ENCODE peak calls at places on chromosomes 12 and 14, in eight cellular contexts. W is H1, Z is K562, V is endothelial cell of umbilical vein, P is SK-N-SH, J is HCT116, N is GM12878, K is HepG2. L is an unnamed sample.
A peak's percentile ranks its signal among the peaks of the same experiment; 100 is the strongest.

GRCh38 chr12:6199531-6200265 is 502 bp upstream of the CD9 start:
- DNase-seq in K (no peak), Z (no peak), W (no peak), V (peak; percentile 70), J (no peak), N (no peak), P (no peak), L (peak; percentile 85)

GRCh38 chr14:83779266-83779665 is 1750.7 kb upstream of the FLRT2 start:
- DNase-seq in P (no peak), Z (no peak), K (no peak), J (no peak), V (peak; percentile 38), N (no peak), W (no peak), L (no peak)

GRCh38 chr12:128823216-128823915 is 392 bp downstream of the SLC15A4 start:
- DNase-seq in Z (peak; percentile 74), P (no peak), V (no peak), W (no peak), K (peak; percentile 12), N (no peak), J (no peak), L (peak; percentile 39)

GRCh38 chr12:613996-614726 is 49.1 kb downstream of the NINJ2 start:
- DNase-seq in P (peak; percentile 73), N (no peak), J (no peak), K (peak; percentile 31), W (no peak), Z (no peak), V (peak; percentile 45), L (peak; percentile 49)

GRCh38 chr12:64218597-64218996 is 3.5 kb downstream of the KICS2 start:
- DNase-seq in J (no peak), N (peak; percentile 9), K (no peak), Z (peak; percentile 13), W (no peak), P (no peak), V (no peak), L (no peak)

GRCh38 chr12:99302874-99303273 is 344.7 kb upstream of the GARIN6 start:
- DNase-seq in W (no peak), N (no peak), K (no peak), Z (no peak), V (no peak), J (no peak), P (no peak), L (no peak)

GRCh38 chr12:2076728-2077127 is 23.9 kb downstream of the CACNA1C start:
- DNase-seq in W (no peak), K (no peak), V (no peak), N (no peak), P (no peak), Z (no peak), J (no peak), L (no peak)

GRCh38 chr12:58668233-58668632 is 252.1 kb downstream of the LRIG3 start:
- DNase-seq in P (no peak), K (no peak), Z (no peak), W (no peak), V (no peak), J (no peak), N (no peak), L (no peak)

GRCh38 chr12:16003460-16003859 is 92.3 kb downstream of the DERA start:
- DNase-seq in N (no peak), J (no peak), K (no peak), V (no peak), Z (no peak), W (no peak), P (no peak), L (no peak)

GRCh38 chr12:10030446-10030845 is at the start of gene CLEC9A:
- DNase-seq in Z (no peak), P (peak; percentile 6), N (no peak), J (no peak), V (no peak), W (no peak), K (no peak), L (no peak)

GRCh38 chr14:31877333-31877798 is 199.7 kb upstream of the ARHGAP5 start:
- DNase-seq in Z (no peak), W (no peak), V (peak; percentile 81), P (no peak), J (no peak), N (no peak), K (no peak), L (no peak)

GRCh38 chr12:26853303-26854027 is 20.5 kb upstream of the ITPR2 start:
- DNase-seq in P (peak; percentile 63), N (no peak), W (no peak), V (peak; percentile 74), J (no peak), K (peak; percentile 58), Z (peak; percentile 55), L (peak; percentile 78)

GRCh38 chr14:32306549-32306948 is 22.5 kb upstream of the AKAP6 start:
- DNase-seq in N (no peak), J (no peak), P (no peak), W (no peak), K (no peak), V (no peak), Z (no peak), L (no peak)

GRCh38 chr12:114875323-114875722 is 191.3 kb upstream of the TBX3 start:
- DNase-seq in V (no peak), K (peak; percentile 36), P (no peak), W (no peak), N (no peak), Z (no peak), J (no peak), L (no peak)

GRCh38 chr14:21199611-21200570 is 44.0 kb upstream of the OR5AU1 start:
- DNase-seq in Z (no peak), P (no peak), N (no peak), J (no peak), V (no peak), K (no peak), W (no peak), L (no peak)

GRCh38 chr14:102184678-102185040 is 45.0 kb downstream of the WDR20 start:
- DNase-seq in N (no peak), W (no peak), K (no peak), V (no peak), Z (no peak), P (no peak), J (no peak), L (peak; percentile 53)

DNA sequence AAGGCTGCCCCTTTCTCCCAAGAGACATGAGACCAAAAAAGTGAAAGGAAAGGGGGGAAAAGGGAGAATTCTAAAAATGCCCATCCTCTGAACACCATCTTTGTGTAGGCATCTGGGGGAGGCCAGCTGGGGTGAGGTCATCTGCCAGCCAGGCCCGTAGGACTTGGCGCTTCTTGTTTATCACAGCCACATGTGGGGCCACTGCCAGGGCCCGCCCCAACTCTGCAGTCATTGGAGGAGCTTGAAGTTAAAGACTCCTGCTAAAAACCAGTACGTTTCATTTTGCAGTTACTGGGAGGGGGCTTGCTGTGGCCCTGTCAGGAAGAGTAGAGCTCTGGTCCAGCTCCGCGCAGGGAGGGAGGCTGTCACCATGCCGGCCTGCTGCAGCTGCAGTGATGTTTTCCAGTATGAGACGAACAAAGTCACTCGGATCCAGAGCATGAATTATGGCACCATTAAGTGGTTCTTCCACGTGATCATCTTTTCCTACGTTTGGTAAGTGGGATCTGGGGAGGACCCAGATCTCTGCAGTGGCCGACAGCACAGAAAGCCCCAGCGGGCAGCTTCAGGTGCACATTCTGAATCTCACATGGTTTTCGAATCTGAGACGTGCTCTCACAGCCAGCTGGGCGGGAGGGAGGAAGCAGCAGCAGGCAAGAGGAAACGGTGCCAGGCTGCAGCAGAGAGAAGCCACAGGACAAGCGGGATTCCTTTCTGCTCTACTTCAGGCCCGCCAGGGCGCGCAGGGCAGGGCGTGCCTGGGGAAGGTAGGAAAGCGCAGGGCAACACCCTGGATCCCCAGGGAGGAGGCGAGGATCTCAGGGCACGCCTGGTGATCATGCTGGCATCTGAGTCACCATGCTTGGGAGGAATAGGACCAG is at the start of gene P2RX7:
- DNase-seq in K (no peak), J (peak; percentile 56), N (peak; percentile 40), Z (no peak), P (peak; percentile 84), V (peak; percentile 77), W (peak; percentile 39), L (peak; percentile 79)
- TF ChIP-seq POLR2AphosphoS5 in K (no peak), J (peak; percentile 18), N (no peak), Z (no peak), P (no peak), V (no peak), W (no peak), L (no peak)

GRCh38 chr14:98114122-98114895 is 1157.7 kb downstream of the BCL11B start:
- DNase-seq in N (no peak), K (no peak), P (no peak), J (no peak), V (no peak), Z (no peak), W (no peak), L (peak; percentile 51)

GRCh38 chr14:98112211-98112780 is 1159.7 kb downstream of the BCL11B start:
- DNase-seq in V (no peak), N (no peak), K (no peak), J (no peak), Z (no peak), P (no peak), W (no peak), L (no peak)
- H4K20me1 ChIP-seq in V (no peaks in the 10 kb centered on the region), N (no peaks in the 10 kb centered on the region), K (no peaks in the 10 kb centered on the region), J (no peaks in the 10 kb centered on the region), Z (no peaks in the 10 kb centered on the region), P (no peaks in the 10 kb centered on the region), W (no peaks in the 10 kb centered on the region), L (no peaks in the 10 kb centered on the region)

GRCh38 chr14:89660183-89660582 is 243.2 kb upstream of the FOXN3 start:
- DNase-seq in J (no peak), V (no peak), P (peak; percentile 55), N (no peak), W (no peak), K (no peak), Z (no peak), L (no peak)

GRCh38 chr14:89658977-89659670 is 242.1 kb upstream of the FOXN3 start:
- DNase-seq in K (no peak), W (no peak), N (no peak), Z (no peak), J (no peak), V (no peak), P (no peak), L (no peak)

GRCh38 chr14:89657014-89657413 is 240.0 kb upstream of the FOXN3 start:
- DNase-seq in J (no peak), K (no peak), W (no peak), Z (no peak), N (no peak), P (no peak), V (no peak), L (no peak)

GRCh38 chr14:89665262-89665661 is 248.2 kb upstream of the FOXN3 start:
- DNase-seq in Z (no peak), K (peak; percentile 56), J (no peak), P (no peak), W (no peak), V (no peak), N (no peak), L (no peak)

DNA sequence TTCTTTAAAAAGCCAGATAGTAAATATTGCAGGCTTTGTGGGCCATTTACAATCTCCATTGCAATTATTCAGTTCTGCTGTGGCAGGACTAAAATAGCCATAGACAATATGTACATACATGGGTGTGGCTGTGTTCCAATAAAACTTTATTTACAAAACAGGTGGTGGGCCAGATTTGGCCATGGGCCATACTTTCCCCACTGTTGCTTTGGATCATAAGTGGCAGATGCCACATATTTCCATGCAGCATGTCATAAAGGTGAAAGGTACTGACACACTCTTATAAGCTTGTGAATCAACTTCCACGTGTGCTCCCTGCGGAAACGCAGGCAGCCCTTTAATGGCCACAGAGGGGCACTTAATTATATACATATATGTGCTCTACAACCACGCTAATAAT is 244.4 kb upstream of the FOXN3 start:
- DNase-seq in N (no peak), W (no peak), J (no peak), K (no peak), Z (no peak), V (no peak), P (no peak), L (no peak)
- TF ChIP-seq POLR2AphosphoS5 in N (no peak), W (no peak), J (no peak), K (no peak), Z (no peak), V (no peak), P (no peak), L (no peak)

GRCh38 chr12:96227365-96228106 is 33.4 kb downstream of the ELK3 start:
- DNase-seq in V (no peak), N (no peak), K (no peak), P (no peak), W (no peak), Z (no peak), J (no peak), L (no peak)
- H4K20me1 ChIP-seq in V (peaks cover 12% of the 10 kb centered on the region), N (no peaks in the 10 kb centered on the region), K (no peaks in the 10 kb centered on the region), P (peaks cover 58% of the 10 kb centered on the region), W (no peaks in the 10 kb centered on the region), Z (no peaks in the 10 kb centered on the region), J (no peaks in the 10 kb centered on the region), L (no peaks in the 10 kb centered on the region)

L was measured in GM23338.